ENCODE peak calls at places on chromosomes 4 and X, in eight cellular contexts. One of them, this sample, is unnamed.

GRCh38 chr4:125313497-125313896 is 1.3 kb upstream of the FAT4 start:
- DNase-seq in ovary: peak
- DNase-seq in HepG2: peak
- DNase-seq in A549: peak
- DNase-seq in suprapubic skin: no peak
- DNase-seq in IMR-90: peak
- DNase-seq in adrenal gland: peak
- DNase-seq in body of pancreas: no peak
- DNase-seq in this sample: peak

GRCh38 chrX:13064599-13065143 is 20.3 kb upstream of the FAM9C start:
- DNase-seq in ovary: no peak
- DNase-seq in HepG2: no peak
- DNase-seq in A549: peak
- DNase-seq in suprapubic skin: no peak
- DNase-seq in IMR-90: peak
- DNase-seq in adrenal gland: no peak
- DNase-seq in body of pancreas: no peak
- DNase-seq in this sample: no peak

GRCh38 chrX:13721819-13722527 is 12.4 kb downstream of the TRAPPC2 start:
- DNase-seq in ovary: no peak
- DNase-seq in HepG2: no peak
- DNase-seq in A549: no peak
- DNase-seq in suprapubic skin: no peak
- DNase-seq in IMR-90: peak
- DNase-seq in adrenal gland: no peak
- DNase-seq in body of pancreas: no peak
- DNase-seq in this sample: peak

GRCh38 chr4:42397256-42397634 is at the start of gene SHISA3:
- DNase-seq in ovary: no peak
- DNase-seq in HepG2: no peak
- DNase-seq in A549: no peak
- DNase-seq in suprapubic skin: no peak
- DNase-seq in IMR-90: no peak
- DNase-seq in adrenal gland: no peak
- DNase-seq in body of pancreas: no peak
- DNase-seq in this sample: peak

GRCh38 chr4:144645621-144646522 is at the start of gene HHIP:
- DNase-seq in ovary: peak
- DNase-seq in HepG2: peak
- DNase-seq in A549: peak
- DNase-seq in suprapubic skin: peak
- DNase-seq in IMR-90: peak
- DNase-seq in adrenal gland: no peak
- DNase-seq in body of pancreas: peak
- DNase-seq in this sample: peak

GRCh38 chrX:94424456-94424855 is 750.5 kb downstream of the FAM133A start:
- DNase-seq in ovary: no peak
- DNase-seq in HepG2: no peak
- DNase-seq in A549: no peak
- DNase-seq in suprapubic skin: no peak
- DNase-seq in IMR-90: no peak
- DNase-seq in adrenal gland: no peak
- DNase-seq in body of pancreas: no peak
- DNase-seq in this sample: no peak

GRCh38 chrX:140766024-140766611 is 56.6 kb downstream of the LINC00632 start:
- DNase-seq in ovary: peak
- DNase-seq in HepG2: peak
- DNase-seq in A549: peak
- DNase-seq in suprapubic skin: peak
- DNase-seq in IMR-90: peak
- DNase-seq in adrenal gland: peak
- DNase-seq in body of pancreas: peak
- DNase-seq in this sample: peak

GRCh38 chrX:123860506-123860840 is 620 bp downstream of the XIAP start:
- DNase-seq in ovary: no peak
- DNase-seq in HepG2: peak
- DNase-seq in A549: no peak
- DNase-seq in suprapubic skin: no peak
- DNase-seq in IMR-90: no peak
- DNase-seq in adrenal gland: no peak
- DNase-seq in body of pancreas: no peak
- DNase-seq in this sample: peak

GRCh38 chrX:99301990-99302389 is 1108.1 kb downstream of the PCDH19 start:
- DNase-seq in ovary: no peak
- DNase-seq in HepG2: peak
- DNase-seq in A549: peak
- DNase-seq in suprapubic skin: no peak
- DNase-seq in IMR-90: no peak
- DNase-seq in adrenal gland: no peak
- DNase-seq in body of pancreas: no peak
- DNase-seq in this sample: peak

GRCh38 chr4:121679267-121679666 is 17.5 kb downstream of the ANXA5 start:
- DNase-seq in ovary: no peak
- DNase-seq in HepG2: no peak
- DNase-seq in A549: no peak
- DNase-seq in suprapubic skin: no peak
- DNase-seq in IMR-90: no peak
- DNase-seq in adrenal gland: no peak
- DNase-seq in body of pancreas: no peak
- DNase-seq in this sample: no peak

DNA sequence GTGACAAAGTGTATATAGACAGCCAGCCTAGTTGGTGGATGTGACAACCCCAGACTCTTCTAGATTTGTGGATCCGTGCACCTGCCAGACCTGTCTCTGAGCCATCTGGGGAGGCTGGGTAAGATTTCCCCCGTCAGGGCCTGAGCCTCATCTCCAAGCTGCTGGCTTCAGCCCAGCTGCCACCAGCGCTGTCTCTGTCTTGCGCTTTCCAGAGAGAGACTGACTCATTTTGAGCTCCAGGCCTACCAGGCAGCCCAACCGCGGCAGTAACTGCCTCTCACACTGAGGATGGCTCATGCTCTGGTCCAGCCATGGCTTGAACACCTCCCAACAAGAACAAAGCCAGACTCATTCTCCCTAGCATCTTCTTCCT is 26.4 kb downstream of the NOP14 start:
- DNase-seq in ovary: no peak
- DNase-seq in HepG2: no peak
- DNase-seq in A549: no peak
- DNase-seq in suprapubic skin: peak
- DNase-seq in IMR-90: peak
- DNase-seq in adrenal gland: peak
- DNase-seq in body of pancreas: peak
- DNase-seq in this sample: no peak
- TF ChIP-seq POLR2A in ovary: no peak
- TF ChIP-seq POLR2A in HepG2: no peak
- TF ChIP-seq POLR2A in A549: no peak
- TF ChIP-seq POLR2A in suprapubic skin: no peak
- TF ChIP-seq POLR2A in IMR-90: no peak
- TF ChIP-seq POLR2A in adrenal gland: no peak
- TF ChIP-seq POLR2A in body of pancreas: no peak
- TF ChIP-seq POLR2A in this sample: no peak

GRCh38 chr4:143515905-143516304 is 2.4 kb downstream of the SMARCA5 start:
- DNase-seq in ovary: no peak
- DNase-seq in HepG2: no peak
- DNase-seq in A549: no peak
- DNase-seq in suprapubic skin: no peak
- DNase-seq in IMR-90: no peak
- DNase-seq in adrenal gland: no peak
- DNase-seq in body of pancreas: no peak
- DNase-seq in this sample: no peak

GRCh38 chr4:143511906-143512305 is 1.6 kb upstream of the SMARCA5 start:
- DNase-seq in ovary: no peak
- DNase-seq in HepG2: no peak
- DNase-seq in A549: no peak
- DNase-seq in suprapubic skin: no peak
- DNase-seq in IMR-90: no peak
- DNase-seq in adrenal gland: no peak
- DNase-seq in body of pancreas: no peak
- DNase-seq in this sample: no peak

GRCh38 chr4:143514432-143514831 is 930 bp downstream of the SMARCA5 start:
- DNase-seq in ovary: peak
- DNase-seq in HepG2: peak
- DNase-seq in A549: peak
- DNase-seq in suprapubic skin: peak
- DNase-seq in IMR-90: peak
- DNase-seq in adrenal gland: peak
- DNase-seq in body of pancreas: peak
- DNase-seq in this sample: peak

GRCh38 chr4:143512978-143513313 is 556 bp upstream of the SMARCA5 start:
- DNase-seq in ovary: no peak
- DNase-seq in HepG2: no peak
- DNase-seq in A549: no peak
- DNase-seq in suprapubic skin: no peak
- DNase-seq in IMR-90: no peak
- DNase-seq in adrenal gland: no peak
- DNase-seq in body of pancreas: no peak
- DNase-seq in this sample: peak

DNA sequence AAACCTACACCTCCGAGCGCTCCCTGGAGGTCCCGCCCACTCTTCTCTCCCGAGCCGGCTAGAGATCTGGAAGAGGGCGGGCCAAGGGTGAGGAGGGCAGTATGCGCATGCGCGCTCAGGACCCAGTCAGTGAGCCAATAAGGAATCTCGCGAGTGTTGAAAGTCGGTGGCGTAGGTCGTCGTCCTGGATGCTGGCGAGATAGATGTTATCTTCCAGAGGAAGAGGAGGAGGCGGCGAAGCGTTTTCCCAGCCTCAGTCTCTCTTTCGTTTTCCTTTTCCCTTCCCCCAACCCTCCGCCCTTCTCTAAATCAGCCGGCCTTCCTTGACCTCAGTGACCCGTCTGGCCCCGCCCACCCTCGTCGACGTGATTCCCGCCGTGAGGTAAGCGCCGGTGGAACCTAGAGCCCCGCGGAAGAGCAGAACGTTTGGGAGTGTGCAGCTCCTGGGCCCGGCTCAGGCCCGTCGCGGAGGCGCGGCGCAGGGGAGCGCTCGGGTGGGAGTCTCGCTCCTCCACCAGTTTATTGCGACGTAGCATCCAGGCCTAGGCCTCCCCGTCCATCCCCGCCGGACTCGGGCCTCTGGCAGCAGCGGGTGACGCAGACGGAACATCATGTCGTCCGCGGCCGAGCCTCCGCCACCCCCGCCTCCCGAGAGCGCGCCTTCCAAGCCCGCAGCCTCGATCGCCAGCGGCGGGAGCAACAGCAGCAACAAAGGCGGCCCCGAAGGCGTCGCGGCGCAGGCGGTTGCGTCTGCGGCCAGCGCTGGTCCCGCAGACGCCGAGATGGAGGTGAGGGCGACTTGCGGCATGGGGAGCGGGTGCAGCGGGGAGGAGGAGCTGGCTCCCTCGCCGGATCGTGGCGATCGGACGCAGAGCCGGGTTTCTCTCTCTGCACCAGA is at the start of gene SMARCA5:
- DNase-seq in ovary: peak
- DNase-seq in HepG2: peak
- DNase-seq in A549: peak
- DNase-seq in suprapubic skin: peak
- DNase-seq in IMR-90: peak
- DNase-seq in adrenal gland: peak
- DNase-seq in body of pancreas: peak
- DNase-seq in this sample: peak
- TF ChIP-seq POLR2A in ovary: peak
- TF ChIP-seq POLR2A in HepG2: peak
- TF ChIP-seq POLR2A in A549: peak
- TF ChIP-seq POLR2A in suprapubic skin: peak
- TF ChIP-seq POLR2A in IMR-90: peak
- TF ChIP-seq POLR2A in adrenal gland: peak
- TF ChIP-seq POLR2A in body of pancreas: peak
- TF ChIP-seq POLR2A in this sample: peak

DNA sequence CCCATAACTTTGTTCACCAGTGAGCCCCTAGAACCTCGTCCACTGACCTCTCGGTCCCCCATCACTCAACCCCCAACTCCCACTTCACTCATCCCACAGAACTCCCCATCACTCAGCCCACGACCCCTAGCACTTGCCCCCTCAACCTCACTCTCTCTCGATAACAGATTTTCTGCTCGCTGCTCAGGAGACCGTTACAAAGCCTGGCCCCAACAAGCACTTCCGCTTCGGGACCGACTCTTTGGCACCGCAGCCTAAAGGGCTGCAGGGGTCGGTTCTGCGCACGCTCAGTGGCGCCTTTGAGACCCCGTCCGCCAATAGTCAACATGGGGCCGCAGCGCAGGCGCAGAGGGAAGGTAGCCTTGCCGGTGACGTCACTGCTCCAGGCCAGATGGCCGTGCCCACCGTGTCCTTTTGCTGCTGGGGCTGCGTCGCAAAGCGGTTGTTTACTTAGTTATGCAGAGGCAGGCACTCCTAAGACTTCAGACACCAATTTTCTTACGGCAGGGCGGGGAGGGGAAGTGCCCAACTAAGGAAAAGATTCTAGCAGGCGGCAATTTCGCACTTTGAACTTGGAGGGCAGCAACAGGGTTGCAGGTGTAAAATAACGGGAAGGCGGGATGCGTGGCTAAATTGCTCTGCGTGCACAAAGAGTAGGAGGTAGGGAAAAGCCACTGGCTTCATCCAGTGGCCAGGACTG is at the start of gene ZNF182:
- DNase-seq in ovary: peak
- DNase-seq in HepG2: peak
- DNase-seq in A549: peak
- DNase-seq in suprapubic skin: peak
- DNase-seq in IMR-90: peak
- DNase-seq in adrenal gland: peak
- DNase-seq in body of pancreas: peak
- DNase-seq in this sample: peak
- TF ChIP-seq POLR2A in ovary: peak
- TF ChIP-seq POLR2A in HepG2: peak
- TF ChIP-seq POLR2A in A549: peak
- TF ChIP-seq POLR2A in suprapubic skin: no peak
- TF ChIP-seq POLR2A in IMR-90: peak
- TF ChIP-seq POLR2A in adrenal gland: peak
- TF ChIP-seq POLR2A in body of pancreas: peak
- TF ChIP-seq POLR2A in this sample: peak

GRCh38 chr4:102871772-102872171 is 3.0 kb downstream of the CISD2 start:
- DNase-seq in ovary: no peak
- DNase-seq in HepG2: no peak
- DNase-seq in A549: no peak
- DNase-seq in suprapubic skin: no peak
- DNase-seq in IMR-90: no peak
- DNase-seq in adrenal gland: no peak
- DNase-seq in body of pancreas: no peak
- DNase-seq in this sample: peak

GRCh38 chr4:102868153-102868781 is 525 bp upstream of the CISD2 start:
- DNase-seq in ovary: peak
- DNase-seq in HepG2: no peak
- DNase-seq in A549: peak
- DNase-seq in suprapubic skin: peak
- DNase-seq in IMR-90: no peak
- DNase-seq in adrenal gland: no peak
- DNase-seq in body of pancreas: peak
- DNase-seq in this sample: no peak

GRCh38 chr4:102867278-102868152 is 1.3 kb upstream of the CISD2 start:
- DNase-seq in ovary: no peak
- DNase-seq in HepG2: no peak
- DNase-seq in A549: peak
- DNase-seq in suprapubic skin: no peak
- DNase-seq in IMR-90: no peak
- DNase-seq in adrenal gland: no peak
- DNase-seq in body of pancreas: no peak
- DNase-seq in this sample: peak

GRCh38 chr4:102869569-102870227 is 906 bp downstream of the CISD2 start:
- DNase-seq in ovary: no peak
- DNase-seq in HepG2: no peak
- DNase-seq in A549: no peak
- DNase-seq in suprapubic skin: no peak
- DNase-seq in IMR-90: peak
- DNase-seq in adrenal gland: no peak
- DNase-seq in body of pancreas: no peak
- DNase-seq in this sample: peak

GRCh38 chr4:102868782-102869568 is at the start of gene CISD2:
- DNase-seq in ovary: peak
- DNase-seq in HepG2: peak
- DNase-seq in A549: peak
- DNase-seq in suprapubic skin: peak
- DNase-seq in IMR-90: peak
- DNase-seq in adrenal gland: peak
- DNase-seq in body of pancreas: peak
- DNase-seq in this sample: peak
- TF ChIP-seq POLR2A in ovary: peak
- TF ChIP-seq POLR2A in HepG2: peak
- TF ChIP-seq POLR2A in A549: peak
- TF ChIP-seq POLR2A in suprapubic skin: peak
- TF ChIP-seq POLR2A in IMR-90: peak
- TF ChIP-seq POLR2A in adrenal gland: peak
- TF ChIP-seq POLR2A in body of pancreas: peak
- TF ChIP-seq POLR2A in this sample: peak

This sample was measured in erythroblast.